ENCODE peak calls at places on chromosomes 5 and 9, in nine cellular contexts. One of them, this sample, is unnamed.

GRCh38 chr9:135821733-135822382 is 85.5 kb downstream of the CAMSAP1 start:
- DNase-seq in H1: no peak
- DNase-seq in transverse colon: no peak
- DNase-seq in esophagus muscularis mucosa: no peak
- DNase-seq in stomach: peak
- DNase-seq in SK-N-SH: no peak
- DNase-seq in sigmoid colon: no peak
- DNase-seq in K562: no peak
- DNase-seq in HepG2: no peak
- DNase-seq in this sample: no peak

GRCh38 chr9:81964216-81965171 is 21.2 kb downstream of the SPATA31D3 start:
- DNase-seq in H1: no peak
- DNase-seq in transverse colon: no peak
- DNase-seq in esophagus muscularis mucosa: no peak
- DNase-seq in stomach: no peak
- DNase-seq in SK-N-SH: no peak
- DNase-seq in sigmoid colon: no peak
- DNase-seq in K562: no peak
- DNase-seq in HepG2: no peak
- DNase-seq in this sample: no peak

GRCh38 chr5:132050136-132050535 is 10.3 kb upstream of the IL3 start:
- DNase-seq in H1: no peak
- DNase-seq in transverse colon: peak
- DNase-seq in esophagus muscularis mucosa: peak
- DNase-seq in stomach: peak
- DNase-seq in SK-N-SH: no peak
- DNase-seq in sigmoid colon: peak
- DNase-seq in K562: no peak
- DNase-seq in HepG2: no peak
- DNase-seq in this sample: peak

GRCh38 chr5:55320571-55320970 is 12.8 kb downstream of the MTREX start:
- DNase-seq in H1: no peak
- DNase-seq in transverse colon: no peak
- DNase-seq in esophagus muscularis mucosa: no peak
- DNase-seq in stomach: no peak
- DNase-seq in SK-N-SH: no peak
- DNase-seq in sigmoid colon: no peak
- DNase-seq in K562: no peak
- DNase-seq in HepG2: no peak
- DNase-seq in this sample: no peak

GRCh38 chr9:87518702-87519335 is 21.2 kb downstream of the DAPK1 start:
- DNase-seq in H1: no peak
- DNase-seq in transverse colon: peak
- DNase-seq in esophagus muscularis mucosa: peak
- DNase-seq in stomach: peak
- DNase-seq in SK-N-SH: no peak
- DNase-seq in sigmoid colon: peak
- DNase-seq in K562: peak
- DNase-seq in HepG2: no peak
- DNase-seq in this sample: no peak

GRCh38 chr9:38025166-38025565 is 43.9 kb downstream of the SHB start:
- DNase-seq in H1: no peak
- DNase-seq in transverse colon: no peak
- DNase-seq in esophagus muscularis mucosa: no peak
- DNase-seq in stomach: no peak
- DNase-seq in SK-N-SH: no peak
- DNase-seq in sigmoid colon: no peak
- DNase-seq in K562: no peak
- DNase-seq in HepG2: no peak
- DNase-seq in this sample: no peak

GRCh38 chr5:172450861-172451695 is 3.2 kb downstream of the SH3PXD2B start:
- DNase-seq in H1: no peak
- DNase-seq in transverse colon: peak
- DNase-seq in esophagus muscularis mucosa: no peak
- DNase-seq in stomach: no peak
- DNase-seq in SK-N-SH: peak
- DNase-seq in sigmoid colon: peak
- DNase-seq in K562: peak
- DNase-seq in HepG2: no peak
- DNase-seq in this sample: peak

GRCh38 chr5:5246736-5247135 is 106.6 kb downstream of the ADAMTS16 start:
- DNase-seq in H1: no peak
- DNase-seq in transverse colon: no peak
- DNase-seq in esophagus muscularis mucosa: peak
- DNase-seq in stomach: no peak
- DNase-seq in SK-N-SH: no peak
- DNase-seq in sigmoid colon: no peak
- DNase-seq in K562: no peak
- DNase-seq in HepG2: no peak
- DNase-seq in this sample: no peak

GRCh38 chr5:18881615-18882014 is 1106.4 kb downstream of the CDH18 start:
- DNase-seq in H1: no peak
- DNase-seq in transverse colon: no peak
- DNase-seq in esophagus muscularis mucosa: no peak
- DNase-seq in stomach: no peak
- DNase-seq in SK-N-SH: no peak
- DNase-seq in sigmoid colon: no peak
- DNase-seq in K562: no peak
- DNase-seq in HepG2: no peak
- DNase-seq in this sample: no peak

GRCh38 chr5:59178482-59178881 is 595.6 kb downstream of the RAB3C start:
- DNase-seq in H1: no peak
- DNase-seq in transverse colon: no peak
- DNase-seq in esophagus muscularis mucosa: no peak
- DNase-seq in stomach: no peak
- DNase-seq in SK-N-SH: no peak
- DNase-seq in sigmoid colon: no peak
- DNase-seq in K562: no peak
- DNase-seq in HepG2: no peak
- DNase-seq in this sample: no peak

GRCh38 chr5:93715776-93716175 is 25.6 kb downstream of the POU5F2 start:
- DNase-seq in H1: no peak
- DNase-seq in transverse colon: no peak
- DNase-seq in esophagus muscularis mucosa: no peak
- DNase-seq in stomach: no peak
- DNase-seq in SK-N-SH: no peak
- DNase-seq in sigmoid colon: no peak
- DNase-seq in K562: no peak
- DNase-seq in HepG2: no peak
- DNase-seq in this sample: no peak

GRCh38 chr5:14118551-14119320 is 24.4 kb upstream of the TRIO start:
- DNase-seq in H1: no peak
- DNase-seq in transverse colon: no peak
- DNase-seq in esophagus muscularis mucosa: no peak
- DNase-seq in stomach: no peak
- DNase-seq in SK-N-SH: no peak
- DNase-seq in sigmoid colon: no peak
- DNase-seq in K562: no peak
- DNase-seq in HepG2: no peak
- DNase-seq in this sample: no peak

GRCh38 chr5:160310910-160311295 is 1.5 kb downstream of the CCNJL start:
- DNase-seq in H1: no peak
- DNase-seq in transverse colon: no peak
- DNase-seq in esophagus muscularis mucosa: no peak
- DNase-seq in stomach: no peak
- DNase-seq in SK-N-SH: no peak
- DNase-seq in sigmoid colon: no peak
- DNase-seq in K562: no peak
- DNase-seq in HepG2: no peak
- DNase-seq in this sample: no peak
- H3K4me3 ChIP-seq in H1: peak
- H3K4me3 ChIP-seq in transverse colon: no peak
- H3K4me3 ChIP-seq in esophagus muscularis mucosa: no peak
- H3K4me3 ChIP-seq in stomach: no peak
- H3K4me3 ChIP-seq in SK-N-SH: peak
- H3K4me3 ChIP-seq in sigmoid colon: no peak
- H3K4me3 ChIP-seq in K562: no peak
- H3K4me3 ChIP-seq in HepG2: peak
- H3K4me3 ChIP-seq in this sample: no peak

DNA sequence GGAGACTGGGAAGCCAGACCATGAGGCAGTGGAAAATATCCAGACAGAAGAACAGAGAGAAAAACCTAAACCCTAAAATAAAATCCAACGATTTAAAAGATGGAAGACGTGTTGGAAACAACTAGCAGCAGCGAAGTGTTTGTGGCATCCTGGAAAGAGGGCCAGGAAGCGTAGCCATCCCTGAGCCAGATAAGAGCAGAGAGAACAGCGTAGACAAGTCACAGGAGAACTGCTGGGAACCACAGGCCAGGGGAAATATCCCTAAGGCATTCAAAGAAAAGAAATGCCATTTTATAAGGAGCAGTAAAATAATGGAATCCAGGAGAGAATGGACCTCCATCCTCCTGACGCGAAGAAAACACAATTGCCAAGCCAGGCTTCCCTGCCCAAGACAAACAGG is 39.6 kb upstream of the NKD2 start:
- DNase-seq in H1: no peak
- DNase-seq in transverse colon: no peak
- DNase-seq in esophagus muscularis mucosa: no peak
- DNase-seq in stomach: no peak
- DNase-seq in SK-N-SH: no peak
- DNase-seq in sigmoid colon: no peak
- DNase-seq in K562: no peak
- DNase-seq in HepG2: no peak
- DNase-seq in this sample: no peak
- TF ChIP-seq POLR2AphosphoS5 in H1: no peak
- TF ChIP-seq POLR2AphosphoS5 in transverse colon: no peak
- TF ChIP-seq POLR2AphosphoS5 in esophagus muscularis mucosa: no peak
- TF ChIP-seq POLR2AphosphoS5 in stomach: no peak
- TF ChIP-seq POLR2AphosphoS5 in SK-N-SH: no peak
- TF ChIP-seq POLR2AphosphoS5 in sigmoid colon: no peak
- TF ChIP-seq POLR2AphosphoS5 in K562: no peak
- TF ChIP-seq POLR2AphosphoS5 in HepG2: no peak
- TF ChIP-seq POLR2AphosphoS5 in this sample: no peak

GRCh38 chr9:133711428-133712220 is 26.5 kb downstream of the SARDH start:
- DNase-seq in H1: no peak
- DNase-seq in transverse colon: no peak
- DNase-seq in esophagus muscularis mucosa: no peak
- DNase-seq in stomach: no peak
- DNase-seq in SK-N-SH: no peak
- DNase-seq in sigmoid colon: peak
- DNase-seq in K562: no peak
- DNase-seq in HepG2: no peak
- DNase-seq in this sample: peak
- TF ChIP-seq EP300 in H1: no peak
- TF ChIP-seq EP300 in transverse colon: no peak
- TF ChIP-seq EP300 in esophagus muscularis mucosa: no peak
- TF ChIP-seq EP300 in stomach: no peak
- TF ChIP-seq EP300 in SK-N-SH: no peak
- TF ChIP-seq EP300 in sigmoid colon: no peak
- TF ChIP-seq EP300 in K562: no peak
- TF ChIP-seq EP300 in HepG2: no peak
- TF ChIP-seq EP300 in this sample: no peak

GRCh38 chr5:67147768-67148167 is 48.8 kb downstream of the CD180 start:
- DNase-seq in H1: no peak
- DNase-seq in transverse colon: no peak
- DNase-seq in esophagus muscularis mucosa: no peak
- DNase-seq in stomach: no peak
- DNase-seq in SK-N-SH: no peak
- DNase-seq in sigmoid colon: no peak
- DNase-seq in K562: no peak
- DNase-seq in HepG2: peak
- DNase-seq in this sample: no peak

GRCh38 chr5:67149933-67150523 is 46.6 kb downstream of the CD180 start:
- DNase-seq in H1: no peak
- DNase-seq in transverse colon: no peak
- DNase-seq in esophagus muscularis mucosa: no peak
- DNase-seq in stomach: no peak
- DNase-seq in SK-N-SH: peak
- DNase-seq in sigmoid colon: no peak
- DNase-seq in K562: no peak
- DNase-seq in HepG2: no peak
- DNase-seq in this sample: no peak

GRCh38 chr5:67146981-67147380 is 49.6 kb downstream of the CD180 start:
- DNase-seq in H1: no peak
- DNase-seq in transverse colon: no peak
- DNase-seq in esophagus muscularis mucosa: no peak
- DNase-seq in stomach: no peak
- DNase-seq in SK-N-SH: no peak
- DNase-seq in sigmoid colon: no peak
- DNase-seq in K562: no peak
- DNase-seq in HepG2: no peak
- DNase-seq in this sample: no peak

GRCh38 chr5:67146574-67146973 is 50.0 kb downstream of the CD180 start:
- DNase-seq in H1: no peak
- DNase-seq in transverse colon: no peak
- DNase-seq in esophagus muscularis mucosa: no peak
- DNase-seq in stomach: no peak
- DNase-seq in SK-N-SH: no peak
- DNase-seq in sigmoid colon: no peak
- DNase-seq in K562: no peak
- DNase-seq in HepG2: no peak
- DNase-seq in this sample: no peak

DNA sequence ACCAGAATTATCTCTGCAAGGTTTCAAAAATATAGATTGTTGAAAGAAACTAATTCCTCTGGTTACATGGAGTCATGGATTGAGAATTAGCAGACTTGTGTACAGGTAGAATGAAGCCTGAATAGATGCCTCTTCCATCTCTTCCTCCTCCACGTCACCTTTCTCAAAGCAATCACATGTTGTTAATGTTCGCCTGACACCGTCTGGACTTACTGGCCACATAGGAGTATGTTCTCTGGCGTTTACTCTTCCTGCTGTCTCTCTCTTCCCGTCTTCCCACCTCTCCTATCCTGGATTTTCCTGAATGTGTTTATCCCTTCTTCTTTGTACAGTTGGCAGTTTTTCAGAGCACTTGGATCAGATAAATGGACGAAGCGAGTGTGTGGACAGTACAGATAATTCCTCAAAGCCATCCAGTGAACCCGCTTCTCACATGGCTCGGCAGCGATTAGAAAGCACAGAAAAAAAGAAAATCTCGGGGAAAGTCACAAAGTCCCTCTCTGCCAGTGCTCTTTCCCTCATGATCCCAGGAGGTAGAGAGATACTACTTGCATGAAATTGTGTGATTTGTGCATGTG is 47.5 kb downstream of the CD180 start:
- DNase-seq in H1: no peak
- DNase-seq in transverse colon: no peak
- DNase-seq in esophagus muscularis mucosa: no peak
- DNase-seq in stomach: no peak
- DNase-seq in SK-N-SH: no peak
- DNase-seq in sigmoid colon: no peak
- DNase-seq in K562: peak
- DNase-seq in HepG2: no peak
- DNase-seq in this sample: no peak
- H3K4me3 ChIP-seq in H1: no peak
- H3K4me3 ChIP-seq in transverse colon: no peak
- H3K4me3 ChIP-seq in esophagus muscularis mucosa: peak
- H3K4me3 ChIP-seq in stomach: peak
- H3K4me3 ChIP-seq in SK-N-SH: no peak
- H3K4me3 ChIP-seq in sigmoid colon: peak
- H3K4me3 ChIP-seq in K562: no peak
- H3K4me3 ChIP-seq in HepG2: no peak
- H3K4me3 ChIP-seq in this sample: no peak

GRCh38 chr5:68395844-68396523 is 180.4 kb downstream of the PIK3R1 start:
- DNase-seq in H1: no peak
- DNase-seq in transverse colon: peak
- DNase-seq in esophagus muscularis mucosa: no peak
- DNase-seq in stomach: peak
- DNase-seq in SK-N-SH: no peak
- DNase-seq in sigmoid colon: no peak
- DNase-seq in K562: no peak
- DNase-seq in HepG2: peak
- DNase-seq in this sample: no peak
- TF ChIP-seq POLR2AphosphoS5 in H1: no peak
- TF ChIP-seq POLR2AphosphoS5 in transverse colon: no peak
- TF ChIP-seq POLR2AphosphoS5 in esophagus muscularis mucosa: no peak
- TF ChIP-seq POLR2AphosphoS5 in stomach: peak
- TF ChIP-seq POLR2AphosphoS5 in SK-N-SH: no peak
- TF ChIP-seq POLR2AphosphoS5 in sigmoid colon: no peak
- TF ChIP-seq POLR2AphosphoS5 in K562: no peak
- TF ChIP-seq POLR2AphosphoS5 in HepG2: no peak
- TF ChIP-seq POLR2AphosphoS5 in this sample: no peak

GRCh38 chr5:147822686-147823491 is 8.6 kb downstream of the SPINK1 start:
- DNase-seq in H1: peak
- DNase-seq in transverse colon: peak
- DNase-seq in esophagus muscularis mucosa: no peak
- DNase-seq in stomach: peak
- DNase-seq in SK-N-SH: peak
- DNase-seq in sigmoid colon: peak
- DNase-seq in K562: peak
- DNase-seq in HepG2: peak
- DNase-seq in this sample: no peak
- TF ChIP-seq EP300 in H1: no peak
- TF ChIP-seq EP300 in transverse colon: no peak
- TF ChIP-seq EP300 in esophagus muscularis mucosa: no peak
- TF ChIP-seq EP300 in stomach: no peak
- TF ChIP-seq EP300 in SK-N-SH: no peak
- TF ChIP-seq EP300 in sigmoid colon: no peak
- TF ChIP-seq EP300 in K562: no peak
- TF ChIP-seq EP300 in HepG2: no peak
- TF ChIP-seq EP300 in this sample: no peak

This sample was measured in suprapubic skin.